ENCODE peak calls at places on chromosomes 13 and 19, in ten cellular contexts. One of them, this sample, is unnamed.

GRCh38 chr19:12841094-12841493 is 2.8 kb downstream of the MAST1 start:
- DNase-seq in CD8-positive, alpha-beta T cell: no peak
- DNase-seq in PC-3: no peak
- DNase-seq in iris pigment epithelial cell: no peak
- DNase-seq in NCI-H1105 treated with DMSO at 0.1 percent for 48 hours: peak; percentile 97
- DNase-seq in GM13976: no peak
- DNase-seq in HEK293T: peak; percentile 49
- DNase-seq in frontal cortex: no peak
- DNase-seq in aorta: no peak
- DNase-seq in stimulated activated CD8-positive, alpha-beta memory T cell treated with anti-CD3 and anti-CD28 coated beads, Interleukin-4, amount 100 ng/mL, for 1 hour: no peak
- DNase-seq in this sample: peak; percentile 35

GRCh38 chr13:110126391-110126961 is 180.5 kb downstream of the COL4A1 start:
- DNase-seq in GM13976: no peak
- DNase-seq in stimulated activated CD8-positive, alpha-beta memory T cell treated with anti-CD3 and anti-CD28 coated beads, Interleukin-4, amount 100 ng/mL, for 1 hour: no peak
- DNase-seq in CD8-positive, alpha-beta T cell: no peak
- DNase-seq in PC-3: peak; percentile 89
- DNase-seq in frontal cortex: peak; percentile 40
- DNase-seq in NCI-H1105 treated with DMSO at 0.1 percent for 48 hours: peak; percentile 22
- DNase-seq in HEK293T: no peak
- DNase-seq in aorta: no peak
- DNase-seq in iris pigment epithelial cell: peak; percentile 99
- DNase-seq in this sample: no peak

GRCh38 chr13:103000157-103000556 is 66.1 kb downstream of the SLC10A2 start:
- DNase-seq in NCI-H1105 treated with DMSO at 0.1 percent for 48 hours: no peak
- DNase-seq in stimulated activated CD8-positive, alpha-beta memory T cell treated with anti-CD3 and anti-CD28 coated beads, Interleukin-4, amount 100 ng/mL, for 1 hour: no peak
- DNase-seq in CD8-positive, alpha-beta T cell: no peak
- DNase-seq in PC-3: no peak
- DNase-seq in aorta: no peak
- DNase-seq in iris pigment epithelial cell: no peak
- DNase-seq in GM13976: no peak
- DNase-seq in HEK293T: no peak
- DNase-seq in frontal cortex: no peak
- DNase-seq in this sample: no peak

GRCh38 chr19:45653634-45654033 is 14.4 kb upstream of the GIPR start:
- DNase-seq in NCI-H1105 treated with DMSO at 0.1 percent for 48 hours: no peak
- DNase-seq in frontal cortex: no peak
- DNase-seq in HEK293T: no peak
- DNase-seq in PC-3: no peak
- DNase-seq in CD8-positive, alpha-beta T cell: no peak
- DNase-seq in aorta: no peak
- DNase-seq in GM13976: no peak
- DNase-seq in stimulated activated CD8-positive, alpha-beta memory T cell treated with anti-CD3 and anti-CD28 coated beads, Interleukin-4, amount 100 ng/mL, for 1 hour: no peak
- DNase-seq in iris pigment epithelial cell: no peak
- DNase-seq in this sample: no peak

GRCh38 chr19:45591638-45592005 is 7.0 kb upstream of the OPA3 start:
- DNase-seq in frontal cortex: no peak
- DNase-seq in HEK293T: no peak
- DNase-seq in NCI-H1105 treated with DMSO at 0.1 percent for 48 hours: no peak
- DNase-seq in iris pigment epithelial cell: no peak
- DNase-seq in aorta: no peak
- DNase-seq in stimulated activated CD8-positive, alpha-beta memory T cell treated with anti-CD3 and anti-CD28 coated beads, Interleukin-4, amount 100 ng/mL, for 1 hour: no peak
- DNase-seq in GM13976: no peak
- DNase-seq in PC-3: no peak
- DNase-seq in CD8-positive, alpha-beta T cell: no peak
- DNase-seq in this sample: no peak

GRCh38 chr19:1310853-1311180 is 25.1 kb downstream of the EFNA2 start:
- DNase-seq in CD8-positive, alpha-beta T cell: no peak
- DNase-seq in aorta: no peak
- DNase-seq in GM13976: no peak
- DNase-seq in HEK293T: no peak
- DNase-seq in frontal cortex: no peak
- DNase-seq in PC-3: no peak
- DNase-seq in NCI-H1105 treated with DMSO at 0.1 percent for 48 hours: no peak
- DNase-seq in iris pigment epithelial cell: no peak
- DNase-seq in stimulated activated CD8-positive, alpha-beta memory T cell treated with anti-CD3 and anti-CD28 coated beads, Interleukin-4, amount 100 ng/mL, for 1 hour: no peak
- DNase-seq in this sample: no peak

GRCh38 chr13:31909889-31910551 is 121.6 kb upstream of the FRY start:
- DNase-seq in PC-3: peak; percentile 63
- DNase-seq in NCI-H1105 treated with DMSO at 0.1 percent for 48 hours: peak; percentile 57
- DNase-seq in frontal cortex: peak; percentile 10
- DNase-seq in iris pigment epithelial cell: peak; percentile 58
- DNase-seq in CD8-positive, alpha-beta T cell: peak; percentile 53
- DNase-seq in HEK293T: peak; percentile 33
- DNase-seq in stimulated activated CD8-positive, alpha-beta memory T cell treated with anti-CD3 and anti-CD28 coated beads, Interleukin-4, amount 100 ng/mL, for 1 hour: peak; percentile 17
- DNase-seq in GM13976: no peak
- DNase-seq in aorta: no peak
- DNase-seq in this sample: peak; percentile 77

GRCh38 chr19:19321143-19321577 is 531 bp downstream of the MAU2 start:
- DNase-seq in iris pigment epithelial cell: peak; percentile 17
- DNase-seq in GM13976: no peak
- DNase-seq in PC-3: peak; percentile 29
- DNase-seq in frontal cortex: no peak
- DNase-seq in stimulated activated CD8-positive, alpha-beta memory T cell treated with anti-CD3 and anti-CD28 coated beads, Interleukin-4, amount 100 ng/mL, for 1 hour: no peak
- DNase-seq in CD8-positive, alpha-beta T cell: no peak
- DNase-seq in HEK293T: no peak
- DNase-seq in aorta: no peak
- DNase-seq in NCI-H1105 treated with DMSO at 0.1 percent for 48 hours: peak; percentile 7
- DNase-seq in this sample: peak; percentile 32

GRCh38 chr19:33298146-33298911 is 4.0 kb downstream of the CEBPA start:
- DNase-seq in HEK293T: no peak
- DNase-seq in aorta: no peak
- DNase-seq in PC-3: no peak
- DNase-seq in stimulated activated CD8-positive, alpha-beta memory T cell treated with anti-CD3 and anti-CD28 coated beads, Interleukin-4, amount 100 ng/mL, for 1 hour: no peak
- DNase-seq in CD8-positive, alpha-beta T cell: no peak
- DNase-seq in GM13976: no peak
- DNase-seq in iris pigment epithelial cell: no peak
- DNase-seq in NCI-H1105 treated with DMSO at 0.1 percent for 48 hours: no peak
- DNase-seq in frontal cortex: no peak
- DNase-seq in this sample: no peak

GRCh38 chr19:11375143-11375948 is 880 bp downstream of the SWSAP1 start:
- DNase-seq in NCI-H1105 treated with DMSO at 0.1 percent for 48 hours: peak; percentile 45
- DNase-seq in HEK293T: peak; percentile 27
- DNase-seq in aorta: no peak
- DNase-seq in frontal cortex: no peak
- DNase-seq in iris pigment epithelial cell: no peak
- DNase-seq in GM13976: peak; percentile 77
- DNase-seq in PC-3: peak; percentile 49
- DNase-seq in stimulated activated CD8-positive, alpha-beta memory T cell treated with anti-CD3 and anti-CD28 coated beads, Interleukin-4, amount 100 ng/mL, for 1 hour: peak; percentile 44
- DNase-seq in CD8-positive, alpha-beta T cell: peak; percentile 67
- DNase-seq in this sample: peak; percentile 88

GRCh38 chr19:53503126-53503525 is 34.8 kb upstream of the ZNF331 start:
- DNase-seq in HEK293T: no peak
- DNase-seq in iris pigment epithelial cell: no peak
- DNase-seq in frontal cortex: no peak
- DNase-seq in PC-3: no peak
- DNase-seq in stimulated activated CD8-positive, alpha-beta memory T cell treated with anti-CD3 and anti-CD28 coated beads, Interleukin-4, amount 100 ng/mL, for 1 hour: no peak
- DNase-seq in NCI-H1105 treated with DMSO at 0.1 percent for 48 hours: no peak
- DNase-seq in GM13976: no peak
- DNase-seq in CD8-positive, alpha-beta T cell: no peak
- DNase-seq in aorta: no peak
- DNase-seq in this sample: no peak

GRCh38 chr13:88196106-88196505 is 524.9 kb downstream of the SLITRK5 start:
- DNase-seq in aorta: no peak
- DNase-seq in CD8-positive, alpha-beta T cell: no peak
- DNase-seq in frontal cortex: no peak
- DNase-seq in stimulated activated CD8-positive, alpha-beta memory T cell treated with anti-CD3 and anti-CD28 coated beads, Interleukin-4, amount 100 ng/mL, for 1 hour: no peak
- DNase-seq in GM13976: no peak
- DNase-seq in HEK293T: no peak
- DNase-seq in PC-3: no peak
- DNase-seq in NCI-H1105 treated with DMSO at 0.1 percent for 48 hours: no peak
- DNase-seq in iris pigment epithelial cell: no peak
- DNase-seq in this sample: no peak

GRCh38 chr13:96848275-96848674 is 146.0 kb downstream of the OXGR1 start:
- DNase-seq in aorta: no peak
- DNase-seq in NCI-H1105 treated with DMSO at 0.1 percent for 48 hours: no peak
- DNase-seq in HEK293T: no peak
- DNase-seq in GM13976: no peak
- DNase-seq in stimulated activated CD8-positive, alpha-beta memory T cell treated with anti-CD3 and anti-CD28 coated beads, Interleukin-4, amount 100 ng/mL, for 1 hour: no peak
- DNase-seq in PC-3: no peak
- DNase-seq in CD8-positive, alpha-beta T cell: no peak
- DNase-seq in frontal cortex: no peak
- DNase-seq in iris pigment epithelial cell: no peak
- DNase-seq in this sample: no peak

GRCh38 chr13:59178344-59178743 is 985.4 kb downstream of the DIAPH3 start:
- DNase-seq in HEK293T: no peak
- DNase-seq in stimulated activated CD8-positive, alpha-beta memory T cell treated with anti-CD3 and anti-CD28 coated beads, Interleukin-4, amount 100 ng/mL, for 1 hour: no peak
- DNase-seq in aorta: no peak
- DNase-seq in iris pigment epithelial cell: peak; percentile 11
- DNase-seq in frontal cortex: peak; percentile 3
- DNase-seq in NCI-H1105 treated with DMSO at 0.1 percent for 48 hours: no peak
- DNase-seq in PC-3: peak; percentile 2
- DNase-seq in GM13976: no peak
- DNase-seq in CD8-positive, alpha-beta T cell: no peak
- DNase-seq in this sample: no peak

GRCh38 chr19:17847538-17848366 is at the start of gene JAK3:
- DNase-seq in NCI-H1105 treated with DMSO at 0.1 percent for 48 hours: no peak
- DNase-seq in CD8-positive, alpha-beta T cell: peak; percentile 78
- DNase-seq in GM13976: peak; percentile 91
- DNase-seq in PC-3: no peak
- DNase-seq in HEK293T: peak; percentile 69
- DNase-seq in frontal cortex: peak; percentile 71
- DNase-seq in stimulated activated CD8-positive, alpha-beta memory T cell treated with anti-CD3 and anti-CD28 coated beads, Interleukin-4, amount 100 ng/mL, for 1 hour: peak; percentile 78
- DNase-seq in aorta: peak; percentile 92
- DNase-seq in iris pigment epithelial cell: peak; percentile 63
- DNase-seq in this sample: peak; percentile 93

GRCh38 chr19:6930190-6930589 is 42.8 kb downstream of the ADGRE1 start:
- DNase-seq in PC-3: no peak
- DNase-seq in GM13976: no peak
- DNase-seq in HEK293T: no peak
- DNase-seq in iris pigment epithelial cell: peak; percentile 1
- DNase-seq in aorta: no peak
- DNase-seq in CD8-positive, alpha-beta T cell: no peak
- DNase-seq in frontal cortex: no peak
- DNase-seq in stimulated activated CD8-positive, alpha-beta memory T cell treated with anti-CD3 and anti-CD28 coated beads, Interleukin-4, amount 100 ng/mL, for 1 hour: no peak
- DNase-seq in NCI-H1105 treated with DMSO at 0.1 percent for 48 hours: no peak
- DNase-seq in this sample: no peak

GRCh38 chr19:51371186-51371690 is 1.2 kb downstream of the NKG7 start:
- DNase-seq in PC-3: no peak
- DNase-seq in GM13976: no peak
- DNase-seq in stimulated activated CD8-positive, alpha-beta memory T cell treated with anti-CD3 and anti-CD28 coated beads, Interleukin-4, amount 100 ng/mL, for 1 hour: no peak
- DNase-seq in NCI-H1105 treated with DMSO at 0.1 percent for 48 hours: no peak
- DNase-seq in HEK293T: no peak
- DNase-seq in iris pigment epithelial cell: no peak
- DNase-seq in CD8-positive, alpha-beta T cell: no peak
- DNase-seq in frontal cortex: no peak
- DNase-seq in aorta: no peak
- DNase-seq in this sample: no peak

GRCh38 chr19:2253106-2254051 is 2.8 kb downstream of the JSRP1 start:
- DNase-seq in NCI-H1105 treated with DMSO at 0.1 percent for 48 hours: no peak
- DNase-seq in aorta: no peak
- DNase-seq in stimulated activated CD8-positive, alpha-beta memory T cell treated with anti-CD3 and anti-CD28 coated beads, Interleukin-4, amount 100 ng/mL, for 1 hour: no peak
- DNase-seq in HEK293T: no peak
- DNase-seq in frontal cortex: peak; percentile 53
- DNase-seq in iris pigment epithelial cell: no peak
- DNase-seq in GM13976: peak; percentile 79
- DNase-seq in PC-3: no peak
- DNase-seq in CD8-positive, alpha-beta T cell: peak; percentile 68
- DNase-seq in this sample: peak; percentile 57

GRCh38 chr13:98189841-98190505 is 12.9 kb upstream of the RNF113B start:
- DNase-seq in stimulated activated CD8-positive, alpha-beta memory T cell treated with anti-CD3 and anti-CD28 coated beads, Interleukin-4, amount 100 ng/mL, for 1 hour: no peak
- DNase-seq in iris pigment epithelial cell: no peak
- DNase-seq in GM13976: no peak
- DNase-seq in PC-3: no peak
- DNase-seq in NCI-H1105 treated with DMSO at 0.1 percent for 48 hours: no peak
- DNase-seq in aorta: no peak
- DNase-seq in HEK293T: no peak
- DNase-seq in frontal cortex: no peak
- DNase-seq in CD8-positive, alpha-beta T cell: no peak
- DNase-seq in this sample: no peak

GRCh38 chr13:113770441-113770840 is 11.4 kb downstream of the TMEM255B start:
- DNase-seq in CD8-positive, alpha-beta T cell: no peak
- DNase-seq in NCI-H1105 treated with DMSO at 0.1 percent for 48 hours: no peak
- DNase-seq in stimulated activated CD8-positive, alpha-beta memory T cell treated with anti-CD3 and anti-CD28 coated beads, Interleukin-4, amount 100 ng/mL, for 1 hour: no peak
- DNase-seq in iris pigment epithelial cell: no peak
- DNase-seq in GM13976: no peak
- DNase-seq in frontal cortex: no peak
- DNase-seq in HEK293T: no peak
- DNase-seq in aorta: peak; percentile 50
- DNase-seq in PC-3: no peak
- DNase-seq in this sample: no peak

GRCh38 chr19:8592231-8593009 is 15.2 kb upstream of the MYO1F start:
- DNase-seq in aorta: peak; percentile 99
- DNase-seq in CD8-positive, alpha-beta T cell: peak; percentile 96
- DNase-seq in GM13976: no peak
- DNase-seq in frontal cortex: peak; percentile 93
- DNase-seq in stimulated activated CD8-positive, alpha-beta memory T cell treated with anti-CD3 and anti-CD28 coated beads, Interleukin-4, amount 100 ng/mL, for 1 hour: peak; percentile 88
- DNase-seq in iris pigment epithelial cell: peak; percentile 95
- DNase-seq in HEK293T: peak; percentile 96
- DNase-seq in NCI-H1105 treated with DMSO at 0.1 percent for 48 hours: no peak
- DNase-seq in PC-3: peak; percentile 33
- DNase-seq in this sample: peak; percentile 52

GRCh38 chr13:19152403-19152802 is 29.2 kb downstream of the TUBA3C start:
- DNase-seq in CD8-positive, alpha-beta T cell: no peak
- DNase-seq in GM13976: peak; percentile 6
- DNase-seq in stimulated activated CD8-positive, alpha-beta memory T cell treated with anti-CD3 and anti-CD28 coated beads, Interleukin-4, amount 100 ng/mL, for 1 hour: no peak
- DNase-seq in HEK293T: no peak
- DNase-seq in NCI-H1105 treated with DMSO at 0.1 percent for 48 hours: no peak
- DNase-seq in frontal cortex: no peak
- DNase-seq in aorta: no peak
- DNase-seq in PC-3: no peak
- DNase-seq in iris pigment epithelial cell: no peak
- DNase-seq in this sample: no peak

GRCh38 chr13:87094646-87095045 is 576.5 kb upstream of the SLITRK5 start:
- DNase-seq in NCI-H1105 treated with DMSO at 0.1 percent for 48 hours: peak; percentile 46
- DNase-seq in iris pigment epithelial cell: peak; percentile 15
- DNase-seq in stimulated activated CD8-positive, alpha-beta memory T cell treated with anti-CD3 and anti-CD28 coated beads, Interleukin-4, amount 100 ng/mL, for 1 hour: no peak
- DNase-seq in aorta: no peak
- DNase-seq in HEK293T: peak; percentile 28
- DNase-seq in PC-3: peak; percentile 5
- DNase-seq in frontal cortex: no peak
- DNase-seq in GM13976: no peak
- DNase-seq in CD8-positive, alpha-beta T cell: no peak
- DNase-seq in this sample: no peak

GRCh38 chr19:6087074-6087506 is 23.2 kb downstream of the RFX2 start:
- DNase-seq in iris pigment epithelial cell: no peak
- DNase-seq in stimulated activated CD8-positive, alpha-beta memory T cell treated with anti-CD3 and anti-CD28 coated beads, Interleukin-4, amount 100 ng/mL, for 1 hour: no peak
- DNase-seq in aorta: no peak
- DNase-seq in NCI-H1105 treated with DMSO at 0.1 percent for 48 hours: peak; percentile 41
- DNase-seq in PC-3: no peak
- DNase-seq in frontal cortex: no peak
- DNase-seq in GM13976: peak; percentile 68
- DNase-seq in CD8-positive, alpha-beta T cell: peak; percentile 65
- DNase-seq in HEK293T: no peak
- DNase-seq in this sample: peak; percentile 77

GRCh38 chr19:29752450-29753025 is 37.5 kb upstream of the C19orf12 start:
- DNase-seq in CD8-positive, alpha-beta T cell: no peak
- DNase-seq in HEK293T: no peak
- DNase-seq in iris pigment epithelial cell: no peak
- DNase-seq in NCI-H1105 treated with DMSO at 0.1 percent for 48 hours: no peak
- DNase-seq in PC-3: no peak
- DNase-seq in GM13976: no peak
- DNase-seq in frontal cortex: no peak
- DNase-seq in stimulated activated CD8-positive, alpha-beta memory T cell treated with anti-CD3 and anti-CD28 coated beads, Interleukin-4, amount 100 ng/mL, for 1 hour: no peak
- DNase-seq in aorta: no peak
- DNase-seq in this sample: no peak

GRCh38 chr13:26168276-26168814 is 53.8 kb downstream of the RNF6 start:
- DNase-seq in aorta: no peak
- DNase-seq in PC-3: no peak
- DNase-seq in iris pigment epithelial cell: peak; percentile 91
- DNase-seq in stimulated activated CD8-positive, alpha-beta memory T cell treated with anti-CD3 and anti-CD28 coated beads, Interleukin-4, amount 100 ng/mL, for 1 hour: no peak
- DNase-seq in CD8-positive, alpha-beta T cell: no peak
- DNase-seq in GM13976: no peak
- DNase-seq in HEK293T: no peak
- DNase-seq in frontal cortex: no peak
- DNase-seq in NCI-H1105 treated with DMSO at 0.1 percent for 48 hours: no peak
- DNase-seq in this sample: no peak

GRCh38 chr13:27971776-27972618 is 2.9 kb upstream of the CDX2 start:
- DNase-seq in PC-3: no peak
- DNase-seq in aorta: no peak
- DNase-seq in GM13976: peak; percentile 24
- DNase-seq in iris pigment epithelial cell: no peak
- DNase-seq in HEK293T: no peak
- DNase-seq in stimulated activated CD8-positive, alpha-beta memory T cell treated with anti-CD3 and anti-CD28 coated beads, Interleukin-4, amount 100 ng/mL, for 1 hour: no peak
- DNase-seq in NCI-H1105 treated with DMSO at 0.1 percent for 48 hours: no peak
- DNase-seq in frontal cortex: no peak
- DNase-seq in CD8-positive, alpha-beta T cell: no peak
- DNase-seq in this sample: no peak

GRCh38 chr19:6531956-6532243 is 1.1 kb downstream of the TNFSF9 start:
- DNase-seq in HEK293T: no peak
- DNase-seq in aorta: no peak
- DNase-seq in stimulated activated CD8-positive, alpha-beta memory T cell treated with anti-CD3 and anti-CD28 coated beads, Interleukin-4, amount 100 ng/mL, for 1 hour: no peak
- DNase-seq in frontal cortex: no peak
- DNase-seq in iris pigment epithelial cell: no peak
- DNase-seq in NCI-H1105 treated with DMSO at 0.1 percent for 48 hours: no peak
- DNase-seq in CD8-positive, alpha-beta T cell: no peak
- DNase-seq in PC-3: no peak
- DNase-seq in GM13976: no peak
- DNase-seq in this sample: no peak

This sample was measured in GM12865.